ENCODE peak calls at places on chromosomes 5 and 9, in four cellular contexts. U is cardiac fibroblast, H is choroid plexus epithelial cell, C is A673. T is an unnamed sample.

GRCh38 chr5:139124774-139125391 is 73.3 kb downstream of the SIL1 start:
- DNase-seq in U (no peak), H (no peak), C (no peak), T (no peak)

GRCh38 chr5:13412040-13412595 is 532.4 kb downstream of the DNAH5 start:
- DNase-seq in U (no peak), H (no peak), C (no peak), T (no peak)

GRCh38 chr5:32330126-32330971 is 17.6 kb upstream of the MTMR12 start:
- DNase-seq in H (no peak), C (no peak), U (no peak), T (no peak)

GRCh38 chr5:116738270-116738947 is 163.8 kb upstream of the SEMA6A start:
- DNase-seq in U (no peak), C (no peak), H (no peak), T (no peak)

GRCh38 chr5:69113851-69114250 is 20.0 kb downstream of the SLC30A5 start:
- DNase-seq in H (no peak), U (no peak), C (no peak), T (no peak)

GRCh38 chr9:24189986-24190385 is 355.7 kb downstream of the IZUMO3 start:
- DNase-seq in U (no peak), H (no peak), C (no peak), T (no peak)

GRCh38 chr5:125372694-125373621 is 626.5 kb upstream of the ZNF608 start:
- DNase-seq in U (peak), C (peak), H (peak), T (peak)

GRCh38 chr5:73232266-73233041 is 59.5 kb downstream of the TMEM174 start:
- DNase-seq in U (no peak), H (no peak), C (no peak), T (no peak)

GRCh38 chr9:33289936-33290246 is 425 bp upstream of the NFX1 start:
- DNase-seq in H (no peak), U (no peak), C (no peak), T (no peak)

GRCh38 chr5:143229426-143229895 is 174.0 kb downstream of the NR3C1 start:
- DNase-seq in U (no peak), C (no peak), H (no peak), T (no peak)

GRCh38 chr5:44862808-44863207 is 54.1 kb downstream of the MRPS30 start:
- DNase-seq in C (peak), H (peak), U (peak), T (peak)

GRCh38 chr5:65108786-65109743 is 340.3 kb downstream of the CWC27 start:
- DNase-seq in C (no peak), U (peak), H (peak), T (no peak)

GRCh38 chr5:10797246-10797645 is 36.2 kb upstream of the DAP start:
- DNase-seq in H (peak), U (peak), C (no peak), T (peak)

GRCh38 chr5:125199968-125200841 is 453.8 kb upstream of the ZNF608 start:
- DNase-seq in U (no peak), H (peak), C (peak), T (no peak)

GRCh38 chr9:18438300-18438925 is 35.5 kb upstream of the ADAMTSL1 start:
- DNase-seq in C (peak), H (peak), U (peak), T (peak)
- TF ChIP-seq CTCF in C (no peak), H (peak), U (peak), T (peak)

DNA sequence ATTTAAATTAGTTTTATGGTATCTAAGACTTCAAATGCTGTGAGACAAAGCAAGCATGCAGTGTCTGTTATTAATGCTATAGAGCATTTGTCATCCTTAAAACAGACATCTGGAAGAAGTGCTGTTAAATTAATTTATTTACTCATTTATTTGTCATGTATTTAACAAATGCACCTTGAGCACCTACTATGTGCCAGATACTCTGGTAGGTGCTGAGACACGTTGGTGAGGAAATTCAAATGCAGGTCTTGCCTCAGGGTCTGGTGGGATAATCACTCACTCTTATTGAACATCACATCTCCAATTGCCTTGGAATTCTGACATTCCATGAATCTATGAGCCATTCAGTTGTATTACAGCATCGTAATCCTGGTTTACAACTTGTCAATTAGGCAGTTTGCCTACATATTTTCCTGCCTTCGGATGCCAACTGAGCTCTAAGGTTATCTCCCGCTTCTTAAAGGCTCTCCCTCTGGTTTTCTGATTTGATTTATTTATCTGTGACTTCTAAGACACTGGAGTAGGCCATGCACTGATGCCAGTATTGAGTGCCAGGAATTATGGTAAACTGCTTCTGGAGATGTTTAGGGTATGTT is 56.0 kb upstream of the RPS23 start:
- DNase-seq in C (no peak), H (no peak), U (no peak), T (peak)
- H3K4me3 ChIP-seq in C (no peak), H (no peak), U (no peak), T (no peak)

GRCh38 chr9:127700594-127701255 is 6.1 kb upstream of the CFAP157 start:
- DNase-seq in U (no peak), H (no peak), C (no peak), T (no peak)

GRCh38 chr9:127700140-127700539 is 6.6 kb upstream of the CFAP157 start:
- DNase-seq in U (no peak), C (no peak), H (no peak), T (no peak)

GRCh38 chr9:127698386-127698785 is 8.4 kb upstream of the CFAP157 start:
- DNase-seq in C (no peak), H (no peak), U (no peak), T (no peak)

GRCh38 chr9:127697575-127697974 is 9.2 kb upstream of the CFAP157 start:
- DNase-seq in U (no peak), H (no peak), C (no peak), T (no peak)

DNA sequence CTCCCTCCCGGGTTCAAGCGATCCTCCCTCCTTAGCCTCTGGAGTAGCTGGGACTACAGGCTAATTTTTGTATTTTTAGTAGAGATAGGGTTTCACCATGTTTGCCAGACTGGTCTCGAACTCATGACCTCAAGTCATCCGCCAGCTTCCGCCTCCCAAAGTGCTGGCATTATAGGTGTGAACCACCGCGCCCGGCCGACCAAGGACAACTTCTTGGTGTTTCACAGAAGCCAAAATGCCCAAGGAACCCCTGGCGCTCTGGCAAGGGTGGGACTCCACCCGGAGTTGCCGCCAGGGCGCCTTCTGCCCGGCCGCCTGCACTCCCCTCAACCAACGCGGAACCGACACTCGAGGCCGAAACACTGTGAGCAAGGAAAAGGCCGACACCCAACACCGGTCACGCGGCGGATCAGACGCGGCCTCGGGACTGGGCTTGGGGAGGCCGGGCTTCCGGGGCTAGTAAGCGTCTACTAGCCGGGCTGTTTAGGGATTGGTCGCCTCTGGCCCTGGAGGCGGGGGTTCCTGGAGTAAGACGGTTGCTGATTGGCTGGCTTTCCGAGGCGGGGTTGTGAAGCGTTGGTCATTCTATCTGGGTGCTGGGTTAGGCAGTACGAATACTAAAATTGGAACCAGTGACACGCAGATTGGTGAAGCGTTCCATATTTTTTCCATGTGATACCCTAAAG is 7.7 kb upstream of the CFAP157 start:
- DNase-seq in H (peak), U (peak), C (peak), T (peak)
- TF ChIP-seq CTCF in H (peak), U (no peak), C (no peak), T (peak)

GRCh38 chr9:93267091-93267541 is 83.2 kb downstream of the WNK2 start:
- DNase-seq in C (no peak), H (no peak), U (no peak), T (no peak)

GRCh38 chr9:93267681-93268505 is 84.0 kb downstream of the WNK2 start:
- DNase-seq in H (no peak), C (no peak), U (no peak), T (no peak)

GRCh38 chr9:93270976-93271375 is 87.0 kb downstream of the WNK2 start:
- DNase-seq in H (no peak), C (no peak), U (no peak), T (no peak)

GRCh38 chr9:93266521-93267001 is 82.6 kb downstream of the WNK2 start:
- DNase-seq in C (no peak), U (no peak), H (no peak), T (no peak)

DNA sequence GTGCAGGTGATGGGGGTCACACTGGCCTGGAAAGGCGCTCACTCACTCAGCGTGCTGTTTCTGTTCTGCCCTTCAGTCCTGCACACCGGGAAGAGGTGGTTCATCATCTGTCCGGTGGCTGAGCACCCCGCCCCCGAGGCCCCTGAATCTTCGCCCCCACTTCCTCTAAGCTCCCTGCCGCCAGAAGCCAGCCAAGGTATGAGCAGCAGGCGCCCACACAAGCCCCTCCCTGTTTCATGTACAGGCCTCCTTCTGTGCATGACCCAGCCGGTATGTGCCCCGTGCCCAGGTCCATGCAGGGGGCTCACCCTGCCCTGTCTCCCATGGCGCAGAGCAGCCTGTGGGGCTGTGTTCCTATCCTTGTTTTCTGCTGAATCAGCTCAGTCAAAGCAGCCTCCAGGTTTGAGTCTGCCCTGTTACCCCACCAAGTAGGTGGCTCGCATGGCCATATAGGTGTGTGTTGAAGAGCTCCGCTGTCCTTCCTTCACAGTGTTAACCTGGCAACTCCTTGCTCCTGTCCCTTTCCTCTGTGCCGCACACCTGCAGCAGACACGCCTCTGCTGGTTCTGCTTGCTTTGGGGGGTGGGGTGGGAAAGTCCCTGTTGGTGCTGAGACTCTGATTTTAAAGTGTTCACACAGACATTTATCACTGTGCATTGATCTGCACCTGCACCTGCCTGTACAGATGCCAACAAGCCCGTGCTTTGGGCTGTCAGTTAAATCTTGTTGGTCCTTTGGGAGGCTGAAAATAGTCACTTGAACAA is 84.8 kb downstream of the WNK2 start:
- DNase-seq in U (no peak), H (no peak), C (no peak), T (no peak)
- H3K4me3 ChIP-seq in U (no peak), H (no peak), C (no peak), T (no peak)

GRCh38 chr5:171295299-171295698 is 13.7 kb upstream of the TLX3 start:
- DNase-seq in C (no peak), H (no peak), U (no peak), T (no peak)
- TF ChIP-seq CTCF in C (no peak), H (no peak), U (no peak), T (no peak)